ENCODE peak calls at places on chromosomes 4 and X, in six cellular contexts. S, F, A, J, M and I are unnamed samples.

GRCh38 chrX:9476810-9477575 is 12.1 kb downstream of the TBL1X start:
- DNase-seq in S (no peak), F (no peak), A (no peak), J (no peak), M (no peak), I (no peak)

GRCh38 chr4:166165829-166166420 is 292.9 kb downstream of the TLL1 start:
- DNase-seq in S (peak; percentile 5), F (no peak), A (peak; percentile 68), J (peak; percentile 79), M (peak; percentile 14), I (peak; percentile 74)

GRCh38 chrX:40245411-40246140 is 147.8 kb upstream of the BCOR start:
- DNase-seq in S (no peak), F (no peak), A (no peak), J (peak; percentile 61), M (no peak), I (no peak)

GRCh38 chrX:96982159-96982558 is 98.5 kb downstream of the RPA4 start:
- DNase-seq in S (no peak), F (no peak), A (no peak), J (no peak), M (no peak), I (no peak)

GRCh38 chrX:56969559-56969958 is 25.8 kb downstream of the SPIN3 start:
- DNase-seq in S (no peak), F (no peak), A (no peak), J (no peak), M (no peak), I (no peak)

GRCh38 chr4:107838138-107838618 is 13.4 kb downstream of the SGMS2 start:
- DNase-seq in S (no peak), F (no peak), A (peak; percentile 25), J (no peak), M (no peak), I (no peak)

GRCh38 chr4:8410641-8411271 is 29.8 kb downstream of the ACOX3 start:
- DNase-seq in S (peak; percentile 53), F (peak; percentile 89), A (peak; percentile 59), J (peak; percentile 73), M (peak; percentile 94), I (peak; percentile 71)

GRCh38 chrX:130109429-130110378 is 593 bp downstream of the ELF4 start:
- DNase-seq in S (no peak), F (no peak), A (peak; percentile 27), J (peak; percentile 67), M (no peak), I (no peak)

GRCh38 chrX:8374041-8374825 is 90.4 kb upstream of the VCX3B start:
- DNase-seq in S (no peak), F (no peak), A (no peak), J (no peak), M (peak; percentile 3), I (no peak)

GRCh38 chrX:2657532-2657931 is 33.6 kb upstream of the CD99 start:
- DNase-seq in S (no peak), F (no peak), A (no peak), J (no peak), M (no peak), I (no peak)

GRCh38 chrX:133985164-133986007 is at the start of gene GPC3:
- DNase-seq in S (peak; percentile 29), F (peak; percentile 83), A (peak; percentile 0), J (peak; percentile 62), M (peak; percentile 51), I (no peak)

GRCh38 chr4:151835467-151835866 is 74.7 kb upstream of the GATB start:
- DNase-seq in S (no peak), F (no peak), A (no peak), J (no peak), M (no peak), I (no peak)

GRCh38 chr4:146330392-146330791 is 116.1 kb downstream of the REELD1 start:
- DNase-seq in S (no peak), F (no peak), A (peak; percentile 59), J (no peak), M (no peak), I (no peak)

GRCh38 chrX:121254336-121254735 is 206.9 kb downstream of the GLUD2 start:
- DNase-seq in S (no peak), F (peak; percentile 36), A (no peak), J (no peak), M (no peak), I (no peak)

GRCh38 chr4:95949136-95949765 is 109.4 kb downstream of the PDHA2 start:
- DNase-seq in S (no peak), F (no peak), A (no peak), J (peak; percentile 51), M (no peak), I (no peak)

GRCh38 chr4:182938213-182938645 is 21.0 kb upstream of the DCTD start:
- DNase-seq in S (no peak), F (peak; percentile 85), A (peak; percentile 56), J (peak; percentile 70), M (peak; percentile 58), I (peak; percentile 38)

GRCh38 chr4:176548571-176548970 is 228.8 kb downstream of the SPCS3 start:
- DNase-seq in S (no peak), F (no peak), A (peak; percentile 90), J (peak; percentile 59), M (no peak), I (no peak)

GRCh38 chrX:110359273-110359672 is 625 bp downstream of the RTL9 start:
- DNase-seq in S (no peak), F (no peak), A (no peak), J (no peak), M (no peak), I (no peak)

GRCh38 chr4:5460106-5460801 is 248.1 kb downstream of the EVC2 start:
- DNase-seq in S (peak; percentile 38), F (peak; percentile 67), A (peak; percentile 37), J (peak; percentile 32), M (no peak), I (peak; percentile 14)

GRCh38 chrX:83535417-83536244 is 27.5 kb downstream of the POU3F4 start:
- DNase-seq in S (no peak), F (no peak), A (no peak), J (no peak), M (no peak), I (no peak)

GRCh38 chr4:139018501-139018900 is 2.9 kb downstream of the NOCT start:
- DNase-seq in S (no peak), F (no peak), A (peak; percentile 31), J (no peak), M (no peak), I (no peak)

GRCh38 chr4:139015269-139015947 is at the start of gene NOCT:
- DNase-seq in S (peak; percentile 47), F (peak; percentile 87), A (peak; percentile 94), J (peak; percentile 94), M (peak; percentile 94), I (peak; percentile 85)

GRCh38 chr4:139014391-139015268 is 951 bp upstream of the NOCT start:
- DNase-seq in S (no peak), F (no peak), A (peak; percentile 94), J (peak; percentile 96), M (peak; percentile 77), I (no peak)

GRCh38 chr4:139017861-139018260 is 2.3 kb downstream of the NOCT start:
- DNase-seq in S (no peak), F (no peak), A (no peak), J (no peak), M (no peak), I (no peak)

GRCh38 chr4:139015948-139016451 is 419 bp downstream of the NOCT start:
- DNase-seq in S (no peak), F (no peak), A (peak; percentile 20), J (peak; percentile 49), M (no peak), I (no peak)
- H2BK120ac ChIP-seq in S (no peak overlapping the region), F (no peak overlapping the region), A (peak overlapping the region; percentile 99), J (peak overlapping the region; percentile 99), M (peak overlapping the region; percentile 64), I (no peak overlapping the region)

GRCh38 chrX:12936947-12937346 is 30.5 kb downstream of the TLR8 start:
- DNase-seq in S (no peak), F (no peak), A (no peak), J (no peak), M (no peak), I (no peak)
- H3K14ac ChIP-seq in S (no peak overlapping the region), F (no peak overlapping the region), A (no peak overlapping the region), J (no peak overlapping the region), M (no peak overlapping the region), I (no peak overlapping the region)

GRCh38 chr4:118400362-118400761 is 47.6 kb upstream of the PRSS12 start:
- DNase-seq in S (no peak), F (no peak), A (peak; percentile 68), J (peak; percentile 47), M (no peak), I (no peak)

GRCh38 chr4:118395057-118395679 is 42.4 kb upstream of the PRSS12 start:
- DNase-seq in S (no peak), F (no peak), A (no peak), J (no peak), M (no peak), I (no peak)

GRCh38 chr4:118396881-118397666 is 44.3 kb upstream of the PRSS12 start:
- DNase-seq in S (no peak), F (no peak), A (peak; percentile 38), J (no peak), M (peak; percentile 56), I (no peak)

DNA sequence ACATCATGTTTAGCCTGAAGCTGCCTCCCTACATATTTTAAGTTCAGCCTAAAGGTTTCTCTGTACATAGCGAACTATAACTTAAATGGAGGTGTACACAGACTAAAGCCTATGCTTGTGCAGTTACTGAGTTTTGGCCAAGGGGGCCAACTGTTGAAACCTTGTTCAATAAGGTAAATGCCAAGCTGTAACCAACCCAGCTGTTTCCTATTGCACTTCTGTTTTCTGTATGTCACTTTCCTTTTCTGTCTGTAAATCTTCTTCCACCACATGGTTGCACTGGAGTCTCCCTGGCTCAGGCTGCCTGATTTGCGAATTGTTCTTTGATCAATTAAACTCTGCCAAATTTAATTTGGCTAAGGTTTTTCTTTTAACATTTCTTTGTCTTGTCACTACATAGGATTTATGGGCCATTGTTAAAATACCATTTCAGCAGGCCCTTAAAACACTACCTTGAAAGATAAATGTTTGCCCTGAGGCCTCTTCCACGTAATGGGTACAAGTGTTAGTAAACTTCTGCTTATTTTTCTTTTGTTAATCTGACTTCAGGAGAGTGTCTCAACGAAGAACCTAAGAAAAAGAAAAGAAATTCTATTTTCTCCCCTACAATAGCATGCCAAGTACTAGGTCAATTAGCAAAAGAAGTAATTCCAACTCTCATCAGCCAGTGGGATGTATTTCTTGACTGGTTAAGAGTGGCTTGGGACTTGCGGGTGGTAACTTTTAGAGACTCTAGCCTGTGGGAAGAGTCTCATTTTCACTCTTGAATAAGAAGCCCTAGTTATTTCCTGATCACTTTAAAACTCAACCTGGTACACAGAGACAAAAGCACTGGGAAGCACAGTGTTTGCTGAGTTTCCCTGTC is 45.7 kb upstream of the PRSS12 start:
- DNase-seq in S (no peak), F (no peak), A (no peak), J (no peak), M (no peak), I (no peak)
- H2BK120ac ChIP-seq in S (no peak overlapping the region), F (no peak overlapping the region), A (peak overlapping the region; percentile 99), J (no peak overlapping the region), M (peak overlapping the region; percentile 92), I (no peak overlapping the region)

GRCh38 chr4:60215906-60216305 is 984.2 kb upstream of the ADGRL3 start:
- DNase-seq in S (no peak), F (no peak), A (no peak), J (no peak), M (peak; percentile 56), I (no peak)
- H3K14ac ChIP-seq in S (no peak overlapping the region), F (no peak overlapping the region), A (no peak overlapping the region), J (no peak overlapping the region), M (no peak overlapping the region), I (no peak overlapping the region)